ENCODE peak calls at places on chromosome 1, in six cellular contexts. G is substantia nigra, Y is ascending aorta, W is IMR-90, C is A549, B is ovary. D is an unnamed sample.

GRCh38 chr1:41810446-41810845 is 108.3 kb downstream of the HIVEP3 start:
- DNase-seq in W (peak; percentile 63), B (no peak), Y (no peak), G (no peak), C (peak; percentile 6), D (no peak)

GRCh38 chr1:41382531-41383090 is 21.4 kb downstream of the FOXO6 start:
- DNase-seq in Y (no peak), W (no peak), G (no peak), C (peak; percentile 61), B (peak; percentile 80), D (no peak)

GRCh38 chr1:170337413-170337994 is 191.7 kb downstream of the NTMT2 start:
- DNase-seq in C (no peak), B (peak; percentile 24), Y (no peak), G (no peak), W (no peak), D (no peak)

GRCh38 chr1:6599141-6599975 is 3.3 kb downstream of the KLHL21 start:
- DNase-seq in W (no peak), G (no peak), Y (no peak), B (no peak), C (no peak), D (peak; percentile 55)

GRCh38 chr1:200895801-200896570 is 1.3 kb downstream of the INAVA start:
- DNase-seq in C (no peak), W (no peak), Y (no peak), B (no peak), G (no peak), D (no peak)

GRCh38 chr1:24109686-24110475 is 2.1 kb downstream of the MYOM3 start:
- DNase-seq in W (no peak), B (no peak), C (no peak), G (no peak), Y (no peak), D (no peak)

GRCh38 chr1:220498188-220498587 is 29.7 kb upstream of the MARK1 start:
- DNase-seq in B (no peak), C (no peak), W (no peak), G (no peak), Y (no peak), D (no peak)

GRCh38 chr1:19414490-19414889 is 70.8 kb downstream of the CAPZB start:
- DNase-seq in G (no peak), Y (no peak), W (no peak), B (no peak), C (no peak), D (no peak)

GRCh38 chr1:19514391-19514831 is 29.1 kb upstream of the CAPZB start:
- DNase-seq in Y (no peak), W (peak; percentile 77), C (no peak), G (no peak), B (no peak), D (no peak)

GRCh38 chr1:42992043-42992697 is 33.5 kb upstream of the SLC2A1 start:
- DNase-seq in G (no peak), C (no peak), Y (no peak), B (no peak), W (no peak), D (no peak)

GRCh38 chr1:152924191-152924590 is 15.8 kb downstream of the IVL start:
- DNase-seq in W (no peak), G (no peak), Y (no peak), B (no peak), C (no peak), D (no peak)

GRCh38 chr1:35398739-35399138 is 130.2 kb downstream of the ZMYM4 start:
- DNase-seq in W (peak; percentile 47), C (no peak), Y (no peak), G (no peak), B (no peak), D (no peak)

GRCh38 chr1:244012232-244012631 is 38.9 kb upstream of the ZBTB18 start:
- DNase-seq in Y (no peak), C (no peak), B (peak; percentile 35), G (no peak), W (peak; percentile 78), D (no peak)

GRCh38 chr1:4970532-4970931 is 316.1 kb downstream of the AJAP1 start:
- DNase-seq in C (no peak), G (no peak), Y (no peak), B (no peak), W (no peak), D (no peak)

GRCh38 chr1:220769205-220769604 is 17.5 kb upstream of the MTARC1 start:
- DNase-seq in B (no peak), C (no peak), Y (no peak), G (no peak), W (no peak), D (no peak)

GRCh38 chr1:164562947-164563346 is 4.0 kb downstream of the PBX1 start:
- DNase-seq in B (no peak), C (no peak), W (no peak), G (no peak), Y (no peak), D (no peak)

GRCh38 chr1:107153033-107153432 is 12.2 kb downstream of the NTNG1 start:
- DNase-seq in W (no peak), C (no peak), G (no peak), Y (no peak), B (no peak), D (no peak)

DNA sequence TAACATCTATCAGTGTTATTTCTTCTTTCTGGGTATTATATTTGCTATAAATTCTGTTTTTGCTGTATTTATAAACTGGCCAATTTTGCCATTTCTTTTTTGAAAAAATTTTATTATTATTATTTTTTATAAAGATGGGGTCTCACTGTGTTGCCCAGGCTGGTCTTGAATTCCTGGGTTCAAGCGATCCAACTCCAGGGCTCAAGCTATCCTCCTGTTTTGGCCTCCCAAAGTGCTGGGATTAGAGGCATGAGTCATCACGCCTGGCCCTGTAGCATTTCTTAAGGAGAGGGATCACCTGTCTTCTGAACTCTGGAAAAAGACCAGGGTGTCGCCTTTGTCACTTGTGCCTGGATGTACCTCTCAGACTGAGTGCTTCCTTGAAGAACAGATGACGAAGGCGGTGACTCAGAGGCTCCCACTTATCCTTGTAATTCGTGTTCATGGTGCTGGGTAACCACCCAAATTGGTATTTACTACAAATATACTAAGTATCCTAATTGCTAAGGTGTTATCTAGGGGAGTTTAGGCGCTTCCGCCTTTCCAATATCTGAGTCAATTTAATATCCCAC is 2.4 kb upstream of the CGN start:
- DNase-seq in G (no peak), W (no peak), C (peak; percentile 57), B (no peak), Y (no peak), D (no peak)
- H3K27ac ChIP-seq in G (no peak overlapping the region), W (no peak overlapping the region), C (no peak overlapping the region), B (no peak overlapping the region), Y (no peak overlapping the region), D (no peak overlapping the region)

GRCh38 chr1:222631611-222632208 is 13.8 kb downstream of the MIA3 start:
- DNase-seq in C (no peak), G (no peak), Y (no peak), B (no peak), W (peak; percentile 71), D (no peak)
- H3K27ac ChIP-seq in C (no peak overlapping the region), G (no peak overlapping the region), Y (no peak overlapping the region), B (no peak overlapping the region), W (peak overlapping the region; percentile 38), D (no peak overlapping the region)

DNA sequence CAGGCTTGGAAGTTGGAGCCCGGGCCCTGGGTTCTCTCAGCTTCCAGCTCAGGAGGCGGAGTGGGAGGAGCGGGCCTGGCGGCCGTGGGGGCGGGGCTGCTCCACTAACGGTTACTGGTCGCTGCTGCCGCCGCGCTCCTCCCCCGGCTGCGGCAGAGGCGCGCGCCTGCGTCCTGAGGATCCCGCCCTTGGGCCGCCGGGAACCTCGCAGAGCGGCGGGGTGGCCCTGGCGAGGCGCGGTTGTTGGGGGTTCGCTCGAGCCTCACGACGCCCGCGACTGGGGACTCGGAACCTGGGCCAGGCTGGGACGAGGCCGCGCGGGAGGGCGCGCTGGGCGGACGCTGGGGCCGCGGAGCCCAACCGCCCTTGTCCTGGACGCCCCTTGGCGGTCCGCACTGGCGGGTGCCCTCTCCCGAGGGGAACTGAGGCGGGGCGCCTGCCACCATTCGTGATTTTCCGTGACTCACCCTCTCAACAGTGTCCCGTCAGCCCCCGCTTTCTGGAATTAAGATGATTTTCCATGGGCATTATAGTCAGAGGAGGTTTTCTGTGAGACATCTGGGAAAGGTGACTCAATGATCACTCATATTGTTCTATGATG is 34.1 kb downstream of the OR2G3 start:
- DNase-seq in B (no peak), G (peak; percentile 63), W (peak; percentile 4), C (no peak), Y (no peak), D (no peak)
- H3K27ac ChIP-seq in B (no peak overlapping the region), G (no peak overlapping the region), W (no peak overlapping the region), C (no peak overlapping the region), Y (no peak overlapping the region), D (no peak overlapping the region)

DNA sequence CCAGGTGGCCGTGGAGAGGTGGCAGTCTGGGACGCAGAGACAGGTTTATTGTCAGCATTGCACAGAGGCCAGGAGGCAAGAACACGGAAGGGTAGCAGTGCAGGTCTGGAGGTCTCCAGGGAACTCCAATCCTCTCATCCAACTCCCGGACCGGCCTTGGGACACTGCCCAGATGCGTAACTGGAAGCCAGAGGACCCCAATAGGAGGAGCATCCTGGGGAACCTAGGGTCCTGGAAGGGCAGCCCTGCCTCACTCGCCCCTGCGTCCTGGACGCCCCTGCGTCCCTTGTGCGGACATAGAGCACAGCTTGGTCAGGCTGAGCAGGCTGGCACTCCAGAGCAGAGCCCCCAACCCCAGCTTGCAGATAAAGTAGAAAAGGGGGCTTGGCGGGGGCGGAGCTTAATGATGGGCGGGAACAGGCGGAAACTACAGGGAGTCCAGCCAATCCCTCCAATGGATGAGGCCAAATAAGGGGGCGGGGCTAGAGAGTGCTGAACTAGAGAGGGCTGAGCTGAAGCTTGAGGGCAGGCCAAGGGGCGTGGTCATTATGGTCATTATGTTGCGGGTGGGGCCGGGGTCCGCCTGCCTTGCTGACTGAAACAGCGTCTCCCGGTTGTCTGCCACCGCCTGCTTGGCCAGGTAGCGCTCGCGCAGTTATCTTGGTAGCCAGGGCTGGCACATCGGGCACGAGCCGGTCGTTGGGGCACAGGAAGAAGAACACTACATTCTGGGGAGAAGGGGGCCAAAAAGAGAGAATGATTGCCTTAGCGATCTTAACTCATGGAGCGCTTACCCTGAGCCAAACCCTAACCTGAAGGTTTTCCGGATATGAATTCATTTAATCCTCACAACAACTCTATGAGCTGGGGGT is 3.7 kb upstream of the ARHGEF19 start:
- DNase-seq in B (peak; percentile 93), G (peak; percentile 22), W (peak; percentile 69), Y (peak; percentile 63), C (peak; percentile 58), D (peak; percentile 38)
- H3K27ac ChIP-seq in B (no peak overlapping the region), G (no peak overlapping the region), W (no peak overlapping the region), Y (no peak overlapping the region), C (no peak overlapping the region), D (no peak overlapping the region)

D was measured in CD4-positive, alpha-beta T cell.